ENCODE peak calls at places on chromosomes 3 and 15, in seven cellular contexts. F is HCT116; T is CD8-positive, alpha-beta memory T cell; R is adrenal gland; B is uterus; K is caudate nucleus; A is left lung. Q is an unnamed sample.

GRCh38 chr3:106425021-106425420 is 556.2 kb upstream of the CBLB start:
- DNase-seq in F (no peak), B (no peak), K (no peak), A (no peak), R (no peak), T (no peak), Q (no peak)

GRCh38 chr15:34810455-34811146 is 15.3 kb upstream of the ACTC1 start:
- DNase-seq in B (no peak), R (no peak), A (no peak), K (no peak), T (no peak), F (no peak), Q (no peak)

GRCh38 chr3:138284957-138285477 is 44.6 kb downstream of the NME9 start:
- DNase-seq in A (no peak), F (no peak), R (no peak), B (no peak), T (no peak), K (no peak), Q (no peak)

GRCh38 chr3:119582178-119582577 is 2.9 kb downstream of the ADPRH start:
- DNase-seq in A (no peak), K (no peak), F (no peak), B (no peak), R (no peak), T (no peak), Q (no peak)

GRCh38 chr15:66704019-66704782 is 2.2 kb downstream of the SMAD6 start:
- DNase-seq in B (no peak), F (no peak), R (no peak), A (no peak), K (no peak), T (no peak), Q (no peak)

GRCh38 chr3:117473981-117474563 is 764.5 kb downstream of the TUSC7 start:
- DNase-seq in B (no peak), A (no peak), F (no peak), T (no peak), K (no peak), R (no peak), Q (no peak)

GRCh38 chr15:25763206-25763880 is 99.8 kb downstream of the ATP10A start:
- DNase-seq in T (no peak), R (no peak), F (no peak), B (no peak), A (no peak), K (no peak), Q (no peak)

GRCh38 chr15:78804391-78804792 is 6.9 kb downstream of the ADAMTS7 start:
- DNase-seq in B (no peak), F (no peak), R (no peak), T (no peak), K (no peak), A (no peak), Q (no peak)

GRCh38 chr15:53307952-53308624 is 451.4 kb downstream of the WDR72 start:
- DNase-seq in K (no peak), R (no peak), F (no peak), A (no peak), T (no peak), B (no peak), Q (no peak)

GRCh38 chr15:98870788-98871187 is 136.8 kb downstream of the PGPEP1L start:
- DNase-seq in K (no peak), B (no peak), T (no peak), A (no peak), F (no peak), R (no peak), Q (no peak)
- H3K27ac ChIP-seq in K (no peak), B (no peak), T (no peak), A (no peak), F (no peak), R (no peak), Q (no peak)

DNA sequence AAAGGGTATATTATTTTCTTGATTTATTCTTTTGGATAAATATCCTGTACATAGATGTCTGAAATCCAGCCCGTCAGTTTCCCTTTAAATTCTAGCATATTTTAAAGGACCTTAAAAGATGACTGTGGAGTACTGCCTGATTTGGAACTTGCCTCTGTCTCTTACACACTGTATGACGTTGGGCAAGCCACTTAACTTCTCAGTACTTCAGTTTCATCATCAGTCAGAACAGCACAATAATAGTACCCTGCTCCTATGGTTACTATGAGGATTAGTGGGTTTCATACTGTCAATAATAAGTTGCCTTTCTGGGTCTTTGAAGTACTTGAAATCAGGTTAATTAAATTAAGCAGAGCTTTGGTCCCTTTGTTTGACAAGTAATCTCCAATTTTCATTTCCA is 374.3 kb downstream of the TIGIT start:
- DNase-seq in B (no peak), K (no peak), F (no peak), R (no peak), A (no peak), T (no peak), Q (no peak)
- H3K27ac ChIP-seq in B (no peak), K (no peak), F (no peak), R (no peak), A (no peak), T (no peak), Q (no peak)

DNA sequence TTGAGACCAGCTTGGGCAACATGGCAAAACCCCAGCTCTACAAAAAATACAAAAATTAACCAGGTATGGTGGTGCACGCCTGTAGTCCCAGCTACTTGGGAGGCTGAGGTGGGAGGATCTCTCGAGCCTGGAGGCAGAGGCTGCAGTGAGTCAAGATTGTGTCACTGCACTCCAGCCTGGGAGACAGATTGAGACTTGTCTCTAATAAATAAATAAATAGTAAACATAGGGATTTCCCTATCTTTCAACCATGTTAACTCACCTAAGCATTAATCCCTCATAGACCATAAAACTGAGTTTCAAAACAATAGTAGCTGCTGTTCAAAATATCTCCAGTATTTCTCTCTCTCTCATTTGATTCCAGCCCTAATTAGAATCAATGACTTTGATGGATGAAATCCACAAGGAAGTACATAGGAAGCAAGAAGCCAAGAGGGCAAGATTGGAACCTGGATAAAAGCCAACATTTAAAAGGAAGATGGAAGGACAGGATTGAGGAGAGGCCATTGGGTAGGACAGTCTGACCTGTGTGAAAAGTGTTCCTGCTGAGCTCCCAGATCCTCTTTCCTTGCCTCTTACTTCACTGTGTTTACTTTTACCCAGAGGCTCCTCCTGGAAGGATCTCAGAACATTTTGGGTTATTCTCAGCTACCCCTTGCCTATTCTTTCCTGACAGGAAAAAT is 12.4 kb upstream of the TTBK2 start:
- DNase-seq in A (no peak), T (no peak), B (no peak), R (no peak), F (no peak), K (no peak), Q (no peak)
- H3K27ac ChIP-seq in A (no peak), T (no peak), B (no peak), R (no peak), F (no peak), K (no peak), Q (no peak)

GRCh38 chr3:133161666-133162065 is 123.5 kb downstream of the TMEM108 start:
- DNase-seq in A (no peak), K (no peak), B (no peak), R (no peak), F (no peak), T (no peak), Q (no peak)

GRCh38 chr3:133159498-133160475 is 121.6 kb downstream of the TMEM108 start:
- DNase-seq in A (no peak), K (no peak), B (no peak), T (no peak), R (no peak), F (no peak), Q (no peak)

GRCh38 chr3:133158686-133159085 is 120.5 kb downstream of the TMEM108 start:
- DNase-seq in F (no peak), R (no peak), B (no peak), K (no peak), T (no peak), A (no peak), Q (no peak)

GRCh38 chr3:133167340-133168024 is 129.3 kb downstream of the TMEM108 start:
- DNase-seq in F (no peak), K (no peak), T (no peak), A (peak), R (no peak), B (no peak), Q (no peak)

DNA sequence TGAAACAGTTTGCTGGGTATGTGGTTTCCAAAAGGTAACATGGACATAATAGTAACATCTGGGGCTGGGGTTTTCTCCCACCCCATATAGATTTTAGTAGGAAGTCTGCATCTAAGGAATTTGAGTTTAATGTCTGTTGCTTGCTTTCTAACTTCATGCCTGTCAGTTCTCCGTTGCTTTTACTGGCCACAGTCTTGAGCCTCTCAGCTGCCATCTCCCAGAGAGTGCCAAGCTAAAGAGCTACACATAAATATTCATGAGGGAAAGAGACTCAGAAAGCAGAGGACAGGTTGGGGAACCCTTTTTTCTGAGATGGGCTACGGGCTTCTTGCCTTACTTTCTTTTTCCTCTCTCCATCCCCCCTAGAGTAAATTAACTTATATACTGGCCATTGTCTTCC is 124.7 kb downstream of the TMEM108 start:
- DNase-seq in F (no peak), T (no peak), B (no peak), K (no peak), A (no peak), R (no peak), Q (no peak)
- H3K27ac ChIP-seq in F (no peak), T (no peak), B (no peak), K (peak), A (no peak), R (no peak), Q (no peak)

GRCh38 chr3:52536112-52536368 is 365 bp upstream of the UQCC5 start:
- DNase-seq in B (no peak), R (no peak), F (no peak), T (no peak), A (no peak), K (no peak), Q (no peak)
- H3K27ac ChIP-seq in B (no peak), R (peak), F (peak), T (no peak), A (peak), K (peak), Q (no peak)

GRCh38 chr15:92643849-92644815 is 11.4 kb downstream of the FAM174B start:
- DNase-seq in K (no peak), F (no peak), A (no peak), R (no peak), B (no peak), T (no peak), Q (no peak)

GRCh38 chr15:92645731-92646130 is 9.8 kb downstream of the FAM174B start:
- DNase-seq in R (no peak), K (no peak), F (no peak), T (no peak), A (no peak), B (no peak), Q (no peak)

GRCh38 chr15:92647467-92648163 is 8.0 kb downstream of the FAM174B start:
- DNase-seq in A (no peak), F (no peak), R (no peak), T (no peak), B (no peak), K (no peak), Q (no peak)

GRCh38 chr15:92646216-92646615 is 9.4 kb downstream of the FAM174B start:
- DNase-seq in K (no peak), F (no peak), A (no peak), B (no peak), R (no peak), T (no peak), Q (no peak)

DNA sequence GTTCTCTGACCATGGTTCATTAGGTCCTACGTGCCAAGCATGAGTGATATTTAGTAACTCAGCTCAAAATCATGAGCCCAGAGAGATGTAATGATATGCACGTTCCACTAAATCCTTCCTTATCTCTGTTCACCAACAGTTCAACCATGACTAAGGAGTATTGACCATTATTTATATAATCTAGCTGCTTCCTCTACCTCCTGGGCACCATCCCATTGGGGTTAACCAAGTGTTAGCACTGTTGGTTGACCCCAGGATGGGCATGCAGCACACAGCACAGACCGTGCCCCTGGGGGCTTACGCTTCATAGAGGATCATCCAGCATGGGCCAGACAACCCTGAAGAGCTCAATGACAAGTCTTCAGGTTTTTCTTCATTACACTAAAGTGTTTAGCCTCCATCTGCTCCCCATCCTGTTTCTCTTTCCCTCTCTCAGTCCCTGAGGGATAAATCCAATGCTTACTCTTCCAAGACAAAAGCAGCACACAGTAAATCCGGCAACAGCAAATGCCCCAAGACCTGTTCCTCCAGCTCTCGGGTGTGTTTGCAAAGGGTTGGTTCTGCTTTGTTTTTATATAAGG is 10.4 kb downstream of the FAM174B start:
- DNase-seq in K (no peak), R (no peak), F (no peak), A (no peak), B (no peak), T (no peak), Q (no peak)
- H3K27ac ChIP-seq in K (no peak), R (no peak), F (no peak), A (no peak), B (no peak), T (no peak), Q (no peak)

GRCh38 chr3:129213238-129213637 is 29.5 kb upstream of the CNBP start:
- DNase-seq in B (no peak), K (no peak), T (no peak), R (no peak), A (no peak), F (no peak), Q (no peak)

GRCh38 chr3:129211772-129212171 is 28.1 kb upstream of the CNBP start:
- DNase-seq in R (peak), A (peak), F (peak), T (no peak), B (peak), K (no peak), Q (no peak)

GRCh38 chr3:129205109-129205832 is 21.6 kb upstream of the CNBP start:
- DNase-seq in F (no peak), B (no peak), A (no peak), K (no peak), T (no peak), R (no peak), Q (no peak)

GRCh38 chr3:129211345-129211744 is 27.6 kb upstream of the CNBP start:
- DNase-seq in T (no peak), R (no peak), A (no peak), K (no peak), F (no peak), B (no peak), Q (no peak)

GRCh38 chr3:129207347-129207947 is 23.8 kb upstream of the CNBP start:
- DNase-seq in T (no peak), F (no peak), B (no peak), K (no peak), A (no peak), R (no peak), Q (no peak)
- H3K27ac ChIP-seq in T (no peak), F (no peak), B (peak), K (no peak), A (no peak), R (peak), Q (peak)

Q was measured in SK-N-MC.